ENCODE peak calls at places on chromosomes 16 and 17, in nine cellular contexts. K is A549, V is cardiac muscle cell, T is pancreas, Y is spleen, Q is OCI-LY7, S is MM.1S, C is astrocyte, A is psoas muscle. G is an unnamed sample.

GRCh38 chr17:4586043-4586442 is 1.7 kb downstream of the SMTNL2 start:
- DNase-seq in C (no peak), Q (no peak), A (no peak), V (no peak), K (no peak), S (no peak), T (no peak), Y (no peak), G (no peak)

GRCh38 chr16:9797306-9797705 is 384.9 kb downstream of the GRIN2A start:
- DNase-seq in Q (no peak), V (no peak), C (peak; percentile 82), Y (no peak), T (no peak), A (no peak), S (no peak), K (no peak), G (no peak)

GRCh38 chr17:42623732-42624596 is 14.5 kb downstream of the TUBG1 start:
- DNase-seq in A (peak; percentile 23), Q (no peak), K (peak; percentile 86), V (no peak), C (peak; percentile 79), S (no peak), Y (no peak), T (peak; percentile 88), G (no peak)

GRCh38 chr17:55259684-55260111 is 5.1 kb upstream of the HLF start:
- DNase-seq in K (no peak), S (no peak), Y (no peak), C (no peak), T (no peak), A (no peak), Q (peak; percentile 4), V (no peak), G (no peak)

GRCh38 chr17:19021622-19022083 is 17.1 kb upstream of the FAM83G start:
- DNase-seq in C (no peak), T (no peak), A (peak; percentile 32), V (no peak), Q (peak; percentile 79), Y (peak; percentile 76), S (no peak), K (no peak), G (peak; percentile 40)

GRCh38 chr17:73895157-73895556 is 250.9 kb upstream of the SDK2 start:
- DNase-seq in S (no peak), C (no peak), Y (no peak), T (no peak), A (no peak), V (no peak), K (no peak), Q (no peak), G (no peak)

GRCh38 chr17:64244165-64244564 is 18.9 kb downstream of the TEX2 start:
- DNase-seq in Y (no peak), Q (no peak), T (no peak), V (peak; percentile 56), A (no peak), S (no peak), C (peak; percentile 61), K (no peak), G (no peak)

GRCh38 chr16:49530396-49530795 is 156.8 kb downstream of the C16orf78 start:
- DNase-seq in K (no peak), Y (no peak), C (no peak), T (no peak), Q (peak; percentile 27), V (no peak), A (no peak), S (no peak), G (no peak)

DNA sequence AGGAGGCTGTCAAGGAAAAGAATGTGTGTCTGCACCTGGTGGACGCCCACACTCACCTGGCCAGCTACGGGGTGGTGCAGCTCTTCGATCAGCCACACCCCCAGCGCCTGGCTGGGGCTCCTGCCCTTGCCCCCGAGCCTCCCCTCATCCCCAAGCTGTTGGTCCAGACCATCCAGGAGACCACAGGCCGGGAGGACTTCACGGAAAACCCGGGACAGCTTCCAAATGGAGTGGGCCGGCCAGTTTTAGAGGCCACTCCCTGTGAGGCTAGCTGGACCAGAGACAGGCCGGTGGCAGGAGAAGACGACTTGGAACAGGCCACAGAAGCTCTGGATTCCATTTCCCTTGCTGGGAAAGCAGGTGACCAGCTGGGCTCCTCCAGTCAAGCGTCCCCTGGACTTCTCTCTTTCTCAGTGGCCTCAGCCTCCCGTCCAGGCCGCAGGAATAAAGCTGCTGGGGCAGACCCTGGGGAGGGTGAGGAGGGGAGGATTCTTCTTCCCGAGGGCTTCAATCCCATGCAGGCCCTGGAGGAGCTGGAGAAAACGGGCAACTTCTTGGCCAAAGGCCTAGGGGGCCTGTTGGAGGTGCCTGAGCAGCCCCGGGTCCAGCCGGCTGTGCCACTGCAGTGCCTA is 2.2 kb downstream of the WDR81 start:
- DNase-seq in K (no peak), C (no peak), Q (no peak), Y (peak; percentile 77), S (no peak), T (no peak), V (no peak), A (no peak), G (no peak)
- H3K4me1 ChIP-seq in K (peaks cover 17% of the 10 kb centered on the region), C (peaks cover 20% of the 10 kb centered on the region), Q (peaks cover 33% of the 10 kb centered on the region), Y (peaks cover 38% of the 10 kb centered on the region), S (peaks cover 17% of the 10 kb centered on the region), T (no peaks in the 10 kb centered on the region), V (no peaks in the 10 kb centered on the region), A (peaks cover 55% of the 10 kb centered on the region), G (peaks cover 47% of the 10 kb centered on the region)

DNA sequence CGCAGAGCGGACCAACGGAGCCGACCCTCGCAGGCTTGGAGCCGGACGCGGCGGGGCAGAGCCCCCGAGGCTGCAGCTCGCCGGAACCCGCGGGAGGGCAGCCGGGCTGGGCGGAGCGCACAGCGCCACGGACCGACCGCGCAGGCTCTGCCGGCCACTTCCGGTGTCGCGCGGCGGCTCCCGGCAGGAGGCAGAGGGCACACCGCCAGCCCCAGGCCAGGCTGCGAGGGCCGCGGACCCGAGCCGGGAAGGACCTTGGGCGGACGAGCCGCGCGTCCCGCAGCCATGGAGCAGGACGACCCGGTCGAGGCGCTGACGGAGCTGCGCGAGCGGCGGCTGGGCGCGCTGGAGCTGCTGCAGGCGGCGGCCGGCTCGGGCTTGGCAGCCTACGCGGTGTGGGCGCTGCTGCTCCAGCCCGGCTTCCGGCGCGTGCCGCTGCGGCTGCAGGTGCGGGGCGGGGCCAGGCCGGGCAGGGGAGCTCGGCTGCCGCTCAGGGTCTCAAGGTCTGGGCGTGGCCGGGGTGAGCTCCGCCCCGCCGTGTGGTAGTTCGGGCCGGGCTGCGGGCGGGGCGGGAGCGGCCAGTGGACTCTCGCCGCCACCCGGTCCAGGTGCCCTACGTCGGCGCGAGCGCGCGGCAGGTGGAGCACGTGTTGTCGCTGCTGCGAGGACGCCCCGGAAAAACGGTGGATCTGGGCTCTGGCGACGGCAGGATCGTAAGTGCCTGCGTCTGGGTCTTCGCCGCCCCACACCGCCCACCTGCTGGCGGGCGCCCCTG is at the start of gene ANTKMT:
- DNase-seq in C (peak; percentile 55), T (peak; percentile 88), A (peak; percentile 84), V (peak; percentile 95), S (peak; percentile 94), K (peak; percentile 84), Q (peak; percentile 96), Y (peak; percentile 96), G (peak; percentile 77)
- TF ChIP-seq CTCF in C (no peak), T (no peak), A (no peak), V (no peak), S (no peak), K (no peak), Q (no peak), Y (no peak), G (no peak)

GRCh38 chr16:75065808-75066149 is 50.8 kb downstream of the LDHD start:
- DNase-seq in Y (no peak), S (no peak), C (no peak), A (no peak), V (no peak), K (no peak), T (no peak), Q (no peak), G (no peak)
- H3K4me1 ChIP-seq in Y (no peaks in the 10 kb centered on the region), S (no peaks in the 10 kb centered on the region), C (peaks cover 12% of the 10 kb centered on the region), A (peaks cover 58% of the 10 kb centered on the region), V (peaks cover 11% of the 10 kb centered on the region), K (peaks cover 35% of the 10 kb centered on the region), T (no peaks in the 10 kb centered on the region), Q (no peaks in the 10 kb centered on the region), G (peaks cover 26% of the 10 kb centered on the region)

GRCh38 chr16:28917095-28917494 is 7.9 kb downstream of the RABEP2 start:
- DNase-seq in S (no peak), K (no peak), C (no peak), Q (no peak), A (no peak), T (no peak), Y (no peak), V (no peak), G (no peak)
- TF ChIP-seq CTCF in S (no peak), K (no peak), C (no peak), Q (no peak), A (no peak), T (no peak), Y (no peak), V (no peak), G (no peak)

GRCh38 chr17:77464988-77465357 is 324.2 kb downstream of the SEC14L1 start:
- DNase-seq in V (no peak), T (no peak), S (no peak), Y (no peak), Q (no peak), C (no peak), A (no peak), K (no peak), G (no peak)
- H3K4me1 ChIP-seq in V (peaks cover 64% of the 10 kb centered on the region), T (no peaks in the 10 kb centered on the region), S (peaks cover 15% of the 10 kb centered on the region), Y (peaks cover 82% of the 10 kb centered on the region), Q (peaks cover 97% of the 10 kb centered on the region), C (peaks cover 42% of the 10 kb centered on the region), A (peaks cover 30% of the 10 kb centered on the region), K (peaks cover 15% of the 10 kb centered on the region), G (peaks cover 94% of the 10 kb centered on the region)